ENCODE peak calls at places on chromosome 12, in five cellular contexts. X is NCI-H1105, D is NCI-H510A treated with DMSO at 0.1 percent for 48 hours, Q is activated T-helper 1 cell treated with Interleukin-2 at 50 U/mL for 16 hours, S is GM12865. K is an unnamed sample.
A peak's percentile ranks its signal among the peaks of the same experiment; 100 is the strongest.

GRCh38 chr12:56616244-56616643 is 13.9 kb downstream of the BAZ2A start:
- DNase-seq in X (no peak), D (no peak), Q (no peak), S (no peak), K (no peak)

GRCh38 chr12:24418157-24418556 is 468.7 kb upstream of the SOX5 start:
- DNase-seq in X (no peak), D (no peak), S (no peak), Q (no peak), K (no peak)

GRCh38 chr12:51217133-51217967 is 512 bp downstream of the POU6F1 start:
- DNase-seq in Q (peak; percentile 37), S (peak; percentile 65), D (peak; percentile 17), X (no peak), K (peak; percentile 56)

GRCh38 chr12:106918746-106919145 is 37.0 kb upstream of the TMEM263 start:
- DNase-seq in S (no peak), D (peak; percentile 39), X (peak; percentile 69), Q (no peak), K (peak; percentile 17)

GRCh38 chr12:116323696-116324386 is 46.3 kb upstream of the MED13L start:
- DNase-seq in X (no peak), Q (no peak), S (peak; percentile 52), D (no peak), K (peak; percentile 40)

GRCh38 chr12:63826002-63826585 is 18.4 kb upstream of the SRGAP1 start:
- DNase-seq in S (peak; percentile 55), Q (no peak), D (peak; percentile 81), X (peak; percentile 40), K (peak; percentile 49)

GRCh38 chr12:14327717-14328116 is 37.8 kb upstream of the ATF7IP start:
- DNase-seq in S (no peak), Q (no peak), D (no peak), X (no peak), K (no peak)

GRCh38 chr12:51321882-51322281 is 2.1 kb downstream of the BIN2 start:
- DNase-seq in S (no peak), X (no peak), Q (no peak), D (no peak), K (no peak)

GRCh38 chr12:12975322-12976077 is 23.5 kb upstream of the GPRC5D start:
- DNase-seq in X (no peak), S (peak; percentile 56), Q (no peak), D (no peak), K (peak; percentile 75)

GRCh38 chr12:119444462-119445044 is 110.0 kb downstream of the CCDC60 start:
- DNase-seq in S (peak; percentile 83), X (peak; percentile 46), D (peak; percentile 17), Q (no peak), K (peak; percentile 56)

K was measured in MM.1S.